ENCODE peak calls at places on chromosomes 12 and 14, in ten cellular contexts. X, R, O, I, U, D, G, K, Y and E are unnamed samples.

GRCh38 chr12:88509851-88510250 is 70.4 kb downstream of the KITLG start:
- DNase-seq in U (no peak), R (no peak), K (no peak), O (no peak), I (no peak), D (no peak), G (no peak), Y (no peak), X (no peak), E (no peak)

GRCh38 chr12:80745851-80746250 is 29.1 kb downstream of the MYF5 start:
- DNase-seq in D (no peak), O (no peak), K (no peak), X (no peak), Y (no peak), I (no peak), U (no peak), G (no peak), R (no peak), E (no peak)

GRCh38 chr14:61332658-61333029 is 11.3 kb downstream of the PRKCH start:
- DNase-seq in X (no peak), U (no peak), R (no peak), K (no peak), I (no peak), O (no peak), G (no peak), Y (no peak), D (no peak), E (no peak)

GRCh38 chr14:103510311-103511021 is 12.2 kb downstream of the CKB start:
- DNase-seq in Y (no peak), I (no peak), D (no peak), X (no peak), K (no peak), O (no peak), U (peak; percentile 35), R (no peak), G (no peak), E (no peak)

GRCh38 chr12:118136559-118137003 is 657 bp downstream of the PEBP1 start:
- DNase-seq in I (peak; percentile 92), D (peak; percentile 90), Y (peak; percentile 57), G (peak; percentile 61), O (peak; percentile 58), R (peak; percentile 54), U (peak; percentile 74), K (peak; percentile 29), X (no peak), E (peak; percentile 43)

GRCh38 chr12:95458761-95459160 is 15.2 kb upstream of the METAP2 start:
- DNase-seq in D (no peak), G (no peak), O (no peak), X (no peak), K (no peak), R (no peak), U (no peak), I (no peak), Y (no peak), E (no peak)

GRCh38 chr12:81811066-81811777 is 52.1 kb upstream of the PPFIA2 start:
- DNase-seq in G (no peak), Y (no peak), X (no peak), U (no peak), I (no peak), O (no peak), K (no peak), R (no peak), D (no peak), E (no peak)

GRCh38 chr14:22890416-22890815 is 7.4 kb downstream of the REM2 start:
- DNase-seq in K (no peak), R (no peak), I (no peak), G (no peak), D (no peak), X (no peak), U (no peak), Y (no peak), O (no peak), E (no peak)

GRCh38 chr12:101792046-101792931 is 38.5 kb downstream of the GNPTAB start:
- DNase-seq in G (no peak), U (no peak), I (no peak), D (no peak), R (no peak), O (no peak), K (no peak), Y (no peak), X (no peak), E (no peak)

DNA sequence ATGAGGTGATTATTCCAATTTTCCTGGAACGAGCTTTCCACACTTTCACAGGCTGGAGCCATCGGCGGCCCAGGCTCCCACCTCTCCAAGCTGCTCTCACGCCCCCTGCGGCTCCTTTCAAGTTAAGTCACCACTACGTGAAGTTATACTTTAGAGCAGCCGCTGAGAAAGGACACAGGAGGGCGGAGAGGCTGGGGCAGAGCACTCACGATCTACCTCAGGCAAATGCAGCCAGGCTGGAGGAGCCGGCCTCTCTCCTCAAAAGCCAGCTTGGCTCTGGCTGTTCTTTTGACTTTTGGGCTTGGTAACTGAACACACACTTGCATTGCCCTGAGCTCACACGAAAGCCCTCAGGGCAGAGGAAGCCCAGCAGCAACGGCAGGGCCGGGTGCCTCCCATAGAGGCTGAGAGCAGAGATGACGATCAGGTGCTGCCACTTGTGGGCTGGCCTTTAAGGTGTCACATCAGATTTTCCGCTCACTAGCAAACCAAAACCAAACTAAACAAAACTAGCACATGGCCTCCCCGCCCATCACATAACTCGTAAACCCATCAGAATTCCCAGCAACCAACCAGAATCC is 75.2 kb downstream of the PITPNM2 start:
- DNase-seq in D (no peak), K (peak; percentile 58), U (peak; percentile 60), R (no peak), Y (no peak), X (no peak), G (peak; percentile 33), O (peak; percentile 17), I (no peak), E (no peak)
- TF ChIP-seq POLR2A in D (no peak), K (no peak), U (no peak), R (no peak), Y (no peak), X (no peak), G (peak; percentile 31), O (no peak), I (no peak), E (no peak)

GRCh38 chr12:124862768-124863408 is 776 bp downstream of the SCARB1 start:
- DNase-seq in D (no peak), U (no peak), Y (peak; percentile 60), G (peak; percentile 37), O (peak; percentile 51), K (peak; percentile 63), X (no peak), I (peak; percentile 71), R (peak; percentile 30), E (no peak)
- TF ChIP-seq POLR2A in D (no peak), U (no peak), Y (no peak), G (no peak), O (no peak), K (no peak), X (no peak), I (no peak), R (no peak), E (no peak)

GRCh38 chr12:124680863-124681778 is 113.7 kb upstream of the NCOR2 start:
- DNase-seq in U (no peak), G (no peak), I (peak; percentile 85), Y (no peak), K (peak; percentile 63), X (peak; percentile 79), O (no peak), R (no peak), D (no peak), E (peak; percentile 59)
- TF ChIP-seq POLR2A in U (no peak), G (no peak), I (no peak), Y (no peak), K (no peak), X (no peak), O (no peak), R (no peak), D (no peak), E (no peak)

DNA sequence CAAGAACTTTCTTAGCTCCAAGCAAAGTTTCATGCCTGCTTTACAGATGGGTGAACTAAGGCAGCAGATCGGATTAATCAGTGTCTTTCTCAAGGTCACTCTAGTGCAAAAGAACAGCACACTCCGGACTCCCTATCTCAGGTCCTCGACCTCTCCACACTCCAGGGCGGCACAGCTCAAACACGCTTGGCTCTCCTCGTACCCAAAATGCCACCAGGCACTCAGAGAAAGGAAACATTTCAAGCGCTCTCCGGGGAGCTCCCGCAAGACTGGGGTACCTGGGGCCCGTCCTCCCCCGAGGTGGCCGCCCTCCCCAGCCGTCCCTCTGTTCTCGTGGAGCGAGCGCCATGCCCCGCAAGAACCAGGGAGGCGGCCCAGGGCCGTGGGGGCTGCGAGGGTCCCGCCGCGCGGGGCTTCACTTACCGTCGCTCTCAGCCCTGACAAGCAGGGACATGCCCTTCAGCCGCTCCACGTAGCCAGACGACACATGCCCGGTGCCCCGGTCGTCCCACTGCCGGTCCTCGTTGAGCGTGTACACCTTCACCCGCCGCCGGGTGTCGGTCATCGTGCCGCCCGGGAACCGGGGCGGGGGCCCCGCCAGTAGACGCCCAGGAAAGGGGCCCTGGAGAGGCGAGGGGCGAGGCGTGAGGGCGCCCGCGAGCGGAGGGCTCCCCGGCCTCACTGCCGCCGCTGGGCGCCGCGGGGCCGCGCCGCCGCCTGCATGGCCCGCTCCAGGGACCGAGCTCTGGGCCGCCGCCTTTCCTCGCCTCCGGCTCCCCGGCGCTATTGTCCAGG is 830 bp downstream of the PPP4R3A start:
- DNase-seq in Y (peak; percentile 50), R (peak; percentile 44), G (peak; percentile 38), U (peak; percentile 74), I (peak; percentile 83), K (peak; percentile 37), X (no peak), O (peak; percentile 48), D (peak; percentile 92), E (peak; percentile 34)
- TF ChIP-seq POLR2A in Y (no peak), R (peak; percentile 58), G (peak; percentile 30), U (no peak), I (peak; percentile 28), K (no peak), X (no peak), O (no peak), D (no peak), E (peak; percentile 34)

GRCh38 chr12:52147367-52147972 is 44.3 kb downstream of the KRT80 start:
- DNase-seq in D (peak; percentile 99), I (peak; percentile 49), X (peak; percentile 99), Y (peak; percentile 81), K (peak; percentile 77), O (peak; percentile 97), R (peak; percentile 98), U (peak; percentile 89), G (peak; percentile 95), E (no peak)
- TF ChIP-seq POLR2A in D (no peak), I (no peak), X (no peak), Y (no peak), K (no peak), O (peak; percentile 9), R (peak; percentile 79), U (no peak), G (peak; percentile 90), E (no peak)

DNA sequence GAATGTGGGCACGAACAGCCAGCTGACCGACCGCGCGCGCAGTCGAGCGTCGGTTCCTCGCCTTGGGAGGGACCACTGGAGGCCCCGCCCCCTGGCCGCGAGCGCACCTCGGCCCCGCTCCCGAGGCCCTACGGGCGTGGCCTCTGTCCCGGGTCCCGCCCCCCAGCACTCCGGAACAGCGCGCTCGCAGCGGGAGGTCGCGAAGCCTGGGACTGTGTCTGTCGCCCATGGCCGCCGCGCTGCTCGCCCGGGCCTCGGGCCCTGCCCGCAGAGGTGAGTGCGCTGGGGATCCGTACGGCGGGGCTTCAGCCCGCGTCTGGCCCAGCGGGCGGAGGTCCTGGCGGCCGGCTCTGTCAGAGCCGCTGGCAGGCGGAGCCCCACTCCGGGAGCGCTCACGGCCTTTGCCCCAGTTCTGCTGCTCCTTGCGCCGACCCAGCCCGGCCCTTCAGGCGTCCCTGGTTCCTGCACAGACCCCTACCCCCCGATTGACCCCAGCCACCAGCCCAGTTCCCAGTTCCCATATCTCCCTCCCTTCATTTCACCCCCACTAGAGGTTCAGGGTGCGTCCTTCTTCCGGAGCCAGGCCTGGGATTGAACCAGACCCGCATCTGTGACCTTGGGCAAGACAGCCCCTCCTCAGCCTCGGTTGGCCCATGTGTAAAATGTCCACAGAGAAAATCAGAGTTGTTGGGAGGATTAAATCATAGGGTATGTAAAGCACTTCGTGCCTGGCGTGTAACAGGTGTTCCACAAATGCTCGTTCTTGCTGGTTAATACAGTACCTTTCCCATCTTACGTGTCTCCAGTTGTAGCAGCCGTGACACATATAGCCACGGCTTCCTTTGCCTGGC is at the start of gene ACADS:
- DNase-seq in O (peak; percentile 94), K (peak; percentile 99), I (peak; percentile 95), D (peak; percentile 97), G (peak; percentile 95), U (peak; percentile 96), X (peak; percentile 51), Y (peak; percentile 93), R (peak; percentile 94), E (peak; percentile 99)
- TF ChIP-seq POLR2A in O (peak; percentile 28), K (peak; percentile 87), I (peak; percentile 69), D (no peak), G (peak; percentile 83), U (no peak), X (peak; percentile 68), Y (no peak), R (peak; percentile 82), E (peak; percentile 64)